ENCODE peak calls at places on chromosomes 12 and 14, in eight cellular contexts. I is nephron progenitor cell; Q is brain microvascular endothelial cell; N is stimulated activated CD4-positive, alpha-beta T cell treated with anti-CD3 and anti-CD28 coated beads, Interleukin-1b, Interleukin-23, amount 100 ng/mL, for 24 hours; M is NCI-H510A treated with DMSO at 0.1 percent for 48 hours; Y is HFFc6; X is AG08396; A is NCI-H1092. B is an unnamed sample.

GRCh38 chr14:94505641-94506040 is 3.6 kb downstream of the SERPINA12 start:
- DNase-seq in Q (no peak), X (no peak), A (no peak), Y (no peak), I (no peak), N (no peak), M (no peak), B (no peak)

GRCh38 chr14:91298576-91298975 is 54.1 kb upstream of the GPR68 start:
- DNase-seq in Q (no peak), N (no peak), M (no peak), X (no peak), I (no peak), A (no peak), Y (no peak), B (no peak)

GRCh38 chr12:47408171-47408871 is 297.5 kb downstream of the RPAP3 start:
- DNase-seq in X (no peak), A (peak; percentile 12), M (no peak), Q (no peak), N (no peak), I (no peak), Y (no peak), B (no peak)

GRCh38 chr14:85702937-85703336 is 173.0 kb downstream of the FLRT2 start:
- DNase-seq in I (no peak), M (no peak), Y (no peak), A (no peak), N (no peak), Q (peak; percentile 19), X (peak; percentile 14), B (no peak)

GRCh38 chr12:112096667-112097066 is 11.9 kb downstream of the NAA25 start:
- DNase-seq in I (no peak), X (peak; percentile 62), Y (peak; percentile 76), A (no peak), M (no peak), N (no peak), Q (peak; percentile 75), B (no peak)

GRCh38 chr14:96934961-96935360 is 137.8 kb downstream of the VRK1 start:
- DNase-seq in I (no peak), X (no peak), Y (no peak), Q (no peak), N (no peak), M (no peak), A (no peak), B (no peak)

GRCh38 chr14:53710615-53711014 is 246.0 kb downstream of the BMP4 start:
- DNase-seq in Q (no peak), N (no peak), A (no peak), Y (no peak), X (no peak), I (no peak), M (no peak), B (no peak)

GRCh38 chr14:106843376-106843775 is 1317.0 kb downstream of the TMEM121 start:
- DNase-seq in Q (no peak), M (no peak), X (no peak), A (no peak), Y (no peak), I (no peak), N (no peak), B (no peak)

GRCh38 chr14:89249296-89249565 is 167.8 kb downstream of the FOXN3 start:
- DNase-seq in I (no peak), A (no peak), Q (no peak), N (no peak), Y (no peak), X (no peak), M (peak; percentile 79), B (no peak)

GRCh38 chr12:92987362-92987761 is 58.3 kb upstream of the EEA1 start:
- DNase-seq in X (peak; percentile 35), N (no peak), I (peak; percentile 18), A (peak; percentile 46), Q (peak; percentile 56), M (peak; percentile 79), Y (peak; percentile 84), B (no peak)

GRCh38 chr12:122022393-122023338 is 982 bp downstream of the BCL7A start:
- DNase-seq in A (no peak), Y (no peak), N (no peak), X (peak; percentile 69), Q (no peak), M (peak; percentile 33), I (peak; percentile 60), B (no peak)

GRCh38 chr12:130163461-130164215 is 1.4 kb downstream of the FZD10 start:
- DNase-seq in M (no peak), Y (no peak), A (no peak), X (no peak), Q (no peak), N (no peak), I (peak; percentile 37), B (no peak)

GRCh38 chr14:76267322-76268012 is 108.5 kb upstream of the ESRRB start:
- DNase-seq in A (peak; percentile 29), Y (no peak), N (no peak), X (peak; percentile 76), M (no peak), Q (peak; percentile 19), I (peak; percentile 50), B (no peak)

GRCh38 chr12:93107514-93107942 is 178.4 kb upstream of the EEA1 start:
- DNase-seq in M (no peak), I (no peak), X (no peak), Q (no peak), A (no peak), Y (no peak), N (no peak), B (no peak)

GRCh38 chr12:2677142-2677880 is 117.5 kb upstream of the FKBP4 start:
- DNase-seq in X (no peak), I (no peak), Y (no peak), A (no peak), N (no peak), M (no peak), Q (no peak), B (no peak)

GRCh38 chr14:87524011-87524410 is 469.0 kb downstream of the GALC start:
- DNase-seq in M (no peak), A (no peak), Q (no peak), N (no peak), I (no peak), X (no peak), Y (no peak), B (no peak)

GRCh38 chr12:2856051-2856450 is 788 bp downstream of the TEX52 start:
- DNase-seq in A (no peak), Y (no peak), X (no peak), Q (no peak), N (no peak), M (no peak), I (no peak), B (no peak)

GRCh38 chr12:109608796-109609195 is 35.2 kb downstream of the MVK start:
- DNase-seq in I (no peak), Q (no peak), Y (no peak), A (no peak), X (no peak), M (no peak), N (no peak), B (no peak)

GRCh38 chr14:104316121-104316722 is 177.8 kb downstream of the KIF26A start:
- DNase-seq in Y (no peak), A (no peak), Q (no peak), X (no peak), I (no peak), M (peak; percentile 77), N (no peak), B (no peak)

GRCh38 chr12:105741786-105742566 is 396.8 kb downstream of the NUAK1 start:
- DNase-seq in Y (peak; percentile 94), Q (peak; percentile 90), X (peak; percentile 5), I (no peak), N (no peak), A (no peak), M (no peak), B (no peak)

GRCh38 chr12:109797905-109798669 is 35.1 kb downstream of the TRPV4 start:
- DNase-seq in Y (no peak), I (no peak), Q (no peak), A (no peak), X (no peak), N (no peak), M (no peak), B (no peak)

GRCh38 chr12:11652351-11653040 is 3.0 kb downstream of the ETV6 start:
- DNase-seq in X (peak; percentile 68), Q (peak; percentile 45), Y (peak; percentile 69), I (no peak), A (no peak), M (peak; percentile 85), N (no peak), B (no peak)